ENCODE peak calls at places on chromosomes 12 and 14, in nine cellular contexts. One of them, this sample, is unnamed.

GRCh38 chr12:2664721-2665577 is 129.8 kb upstream of the FKBP4 start:
- DNase-seq in neural crest cell: no peak
- DNase-seq in LoVo: no peak
- DNase-seq in stimulated activated naive CD8-positive, alpha-beta T cell treated with anti-CD3 and anti-CD28 coated beads, Interleukin-15, amount 100 ng/mL, for 72 hours: no peak
- DNase-seq in EH: no peak
- DNase-seq in stimulated activated CD4-positive, alpha-beta T cell treated with anti-CD3 and anti-CD28 coated beads, Interleukin-1b, Interleukin-23, amount 100 ng/mL, for 1 hour: no peak
- DNase-seq in GM04504: no peak
- DNase-seq in Right ventricle myocardium inferior: no peak
- DNase-seq in BE2C: no peak
- DNase-seq in this sample: no peak

GRCh38 chr12:124422142-124422569 is 127.3 kb downstream of the RFLNA start:
- DNase-seq in neural crest cell: no peak
- DNase-seq in LoVo: peak
- DNase-seq in stimulated activated naive CD8-positive, alpha-beta T cell treated with anti-CD3 and anti-CD28 coated beads, Interleukin-15, amount 100 ng/mL, for 72 hours: no peak
- DNase-seq in EH: no peak
- DNase-seq in stimulated activated CD4-positive, alpha-beta T cell treated with anti-CD3 and anti-CD28 coated beads, Interleukin-1b, Interleukin-23, amount 100 ng/mL, for 1 hour: no peak
- DNase-seq in GM04504: no peak
- DNase-seq in Right ventricle myocardium inferior: no peak
- DNase-seq in BE2C: no peak
- DNase-seq in this sample: no peak

GRCh38 chr14:77026930-77027537 is 1.5 kb downstream of the IRF2BPL start:
- DNase-seq in neural crest cell: peak
- DNase-seq in LoVo: peak
- DNase-seq in stimulated activated naive CD8-positive, alpha-beta T cell treated with anti-CD3 and anti-CD28 coated beads, Interleukin-15, amount 100 ng/mL, for 72 hours: peak
- DNase-seq in EH: peak
- DNase-seq in stimulated activated CD4-positive, alpha-beta T cell treated with anti-CD3 and anti-CD28 coated beads, Interleukin-1b, Interleukin-23, amount 100 ng/mL, for 1 hour: no peak
- DNase-seq in GM04504: no peak
- DNase-seq in Right ventricle myocardium inferior: peak
- DNase-seq in BE2C: peak
- DNase-seq in this sample: no peak

GRCh38 chr14:104797112-104798044 is 1.8 kb upstream of the AKT1 start:
- DNase-seq in neural crest cell: no peak
- DNase-seq in LoVo: no peak
- DNase-seq in stimulated activated naive CD8-positive, alpha-beta T cell treated with anti-CD3 and anti-CD28 coated beads, Interleukin-15, amount 100 ng/mL, for 72 hours: no peak
- DNase-seq in EH: no peak
- DNase-seq in stimulated activated CD4-positive, alpha-beta T cell treated with anti-CD3 and anti-CD28 coated beads, Interleukin-1b, Interleukin-23, amount 100 ng/mL, for 1 hour: no peak
- DNase-seq in GM04504: no peak
- DNase-seq in Right ventricle myocardium inferior: peak
- DNase-seq in BE2C: peak
- DNase-seq in this sample: no peak

GRCh38 chr14:95683793-95684192 is 2.4 kb upstream of the TCL1B start:
- DNase-seq in neural crest cell: no peak
- DNase-seq in LoVo: no peak
- DNase-seq in stimulated activated naive CD8-positive, alpha-beta T cell treated with anti-CD3 and anti-CD28 coated beads, Interleukin-15, amount 100 ng/mL, for 72 hours: peak
- DNase-seq in EH: peak
- DNase-seq in stimulated activated CD4-positive, alpha-beta T cell treated with anti-CD3 and anti-CD28 coated beads, Interleukin-1b, Interleukin-23, amount 100 ng/mL, for 1 hour: no peak
- DNase-seq in GM04504: no peak
- DNase-seq in Right ventricle myocardium inferior: no peak
- DNase-seq in BE2C: no peak
- DNase-seq in this sample: no peak

GRCh38 chr12:50505386-50505827 is 622 bp downstream of the DIP2B start:
- DNase-seq in neural crest cell: no peak
- DNase-seq in LoVo: no peak
- DNase-seq in stimulated activated naive CD8-positive, alpha-beta T cell treated with anti-CD3 and anti-CD28 coated beads, Interleukin-15, amount 100 ng/mL, for 72 hours: no peak
- DNase-seq in EH: peak
- DNase-seq in stimulated activated CD4-positive, alpha-beta T cell treated with anti-CD3 and anti-CD28 coated beads, Interleukin-1b, Interleukin-23, amount 100 ng/mL, for 1 hour: no peak
- DNase-seq in GM04504: no peak
- DNase-seq in Right ventricle myocardium inferior: no peak
- DNase-seq in BE2C: peak
- DNase-seq in this sample: no peak

GRCh38 chr14:68110989-68111704 is 291.6 kb downstream of the RAD51B start:
- DNase-seq in neural crest cell: no peak
- DNase-seq in LoVo: no peak
- DNase-seq in stimulated activated naive CD8-positive, alpha-beta T cell treated with anti-CD3 and anti-CD28 coated beads, Interleukin-15, amount 100 ng/mL, for 72 hours: no peak
- DNase-seq in EH: no peak
- DNase-seq in stimulated activated CD4-positive, alpha-beta T cell treated with anti-CD3 and anti-CD28 coated beads, Interleukin-1b, Interleukin-23, amount 100 ng/mL, for 1 hour: no peak
- DNase-seq in GM04504: no peak
- DNase-seq in Right ventricle myocardium inferior: no peak
- DNase-seq in BE2C: no peak
- DNase-seq in this sample: no peak

GRCh38 chr14:59543873-59544272 is 32.7 kb downstream of the CCDC175 start:
- DNase-seq in neural crest cell: no peak
- DNase-seq in LoVo: no peak
- DNase-seq in stimulated activated naive CD8-positive, alpha-beta T cell treated with anti-CD3 and anti-CD28 coated beads, Interleukin-15, amount 100 ng/mL, for 72 hours: no peak
- DNase-seq in EH: no peak
- DNase-seq in stimulated activated CD4-positive, alpha-beta T cell treated with anti-CD3 and anti-CD28 coated beads, Interleukin-1b, Interleukin-23, amount 100 ng/mL, for 1 hour: no peak
- DNase-seq in GM04504: no peak
- DNase-seq in Right ventricle myocardium inferior: no peak
- DNase-seq in BE2C: no peak
- DNase-seq in this sample: no peak

GRCh38 chr14:102690509-102691286 is 86.6 kb upstream of the TRAF3 start:
- DNase-seq in neural crest cell: no peak
- DNase-seq in LoVo: no peak
- DNase-seq in stimulated activated naive CD8-positive, alpha-beta T cell treated with anti-CD3 and anti-CD28 coated beads, Interleukin-15, amount 100 ng/mL, for 72 hours: no peak
- DNase-seq in EH: no peak
- DNase-seq in stimulated activated CD4-positive, alpha-beta T cell treated with anti-CD3 and anti-CD28 coated beads, Interleukin-1b, Interleukin-23, amount 100 ng/mL, for 1 hour: no peak
- DNase-seq in GM04504: no peak
- DNase-seq in Right ventricle myocardium inferior: no peak
- DNase-seq in BE2C: no peak
- DNase-seq in this sample: no peak

GRCh38 chr12:124026755-124027745 is 54.0 kb downstream of the ZNF664 start:
- DNase-seq in neural crest cell: no peak
- DNase-seq in LoVo: no peak
- DNase-seq in stimulated activated naive CD8-positive, alpha-beta T cell treated with anti-CD3 and anti-CD28 coated beads, Interleukin-15, amount 100 ng/mL, for 72 hours: no peak
- DNase-seq in EH: peak
- DNase-seq in stimulated activated CD4-positive, alpha-beta T cell treated with anti-CD3 and anti-CD28 coated beads, Interleukin-1b, Interleukin-23, amount 100 ng/mL, for 1 hour: no peak
- DNase-seq in GM04504: no peak
- DNase-seq in Right ventricle myocardium inferior: no peak
- DNase-seq in BE2C: no peak
- DNase-seq in this sample: no peak

GRCh38 chr12:55842681-55843429 is at the start of gene MMP19:
- DNase-seq in neural crest cell: no peak
- DNase-seq in LoVo: peak
- DNase-seq in stimulated activated naive CD8-positive, alpha-beta T cell treated with anti-CD3 and anti-CD28 coated beads, Interleukin-15, amount 100 ng/mL, for 72 hours: no peak
- DNase-seq in EH: peak
- DNase-seq in stimulated activated CD4-positive, alpha-beta T cell treated with anti-CD3 and anti-CD28 coated beads, Interleukin-1b, Interleukin-23, amount 100 ng/mL, for 1 hour: no peak
- DNase-seq in GM04504: no peak
- DNase-seq in Right ventricle myocardium inferior: no peak
- DNase-seq in BE2C: no peak
- DNase-seq in this sample: no peak

GRCh38 chr12:20264608-20265114 is 103.7 kb upstream of the PDE3A start:
- DNase-seq in neural crest cell: no peak
- DNase-seq in LoVo: no peak
- DNase-seq in stimulated activated naive CD8-positive, alpha-beta T cell treated with anti-CD3 and anti-CD28 coated beads, Interleukin-15, amount 100 ng/mL, for 72 hours: no peak
- DNase-seq in EH: peak
- DNase-seq in stimulated activated CD4-positive, alpha-beta T cell treated with anti-CD3 and anti-CD28 coated beads, Interleukin-1b, Interleukin-23, amount 100 ng/mL, for 1 hour: no peak
- DNase-seq in GM04504: no peak
- DNase-seq in Right ventricle myocardium inferior: no peak
- DNase-seq in BE2C: peak
- DNase-seq in this sample: no peak

GRCh38 chr14:93686313-93686712 is 102.0 kb downstream of the PRIMA1 start:
- DNase-seq in neural crest cell: no peak
- DNase-seq in LoVo: no peak
- DNase-seq in stimulated activated naive CD8-positive, alpha-beta T cell treated with anti-CD3 and anti-CD28 coated beads, Interleukin-15, amount 100 ng/mL, for 72 hours: no peak
- DNase-seq in EH: no peak
- DNase-seq in stimulated activated CD4-positive, alpha-beta T cell treated with anti-CD3 and anti-CD28 coated beads, Interleukin-1b, Interleukin-23, amount 100 ng/mL, for 1 hour: no peak
- DNase-seq in GM04504: no peak
- DNase-seq in Right ventricle myocardium inferior: no peak
- DNase-seq in BE2C: no peak
- DNase-seq in this sample: no peak

GRCh38 chr12:114671664-114672476 is 12.1 kb downstream of the TBX3 start:
- DNase-seq in neural crest cell: no peak
- DNase-seq in LoVo: no peak
- DNase-seq in stimulated activated naive CD8-positive, alpha-beta T cell treated with anti-CD3 and anti-CD28 coated beads, Interleukin-15, amount 100 ng/mL, for 72 hours: no peak
- DNase-seq in EH: peak
- DNase-seq in stimulated activated CD4-positive, alpha-beta T cell treated with anti-CD3 and anti-CD28 coated beads, Interleukin-1b, Interleukin-23, amount 100 ng/mL, for 1 hour: no peak
- DNase-seq in GM04504: no peak
- DNase-seq in Right ventricle myocardium inferior: no peak
- DNase-seq in BE2C: peak
- DNase-seq in this sample: no peak

GRCh38 chr12:118715647-118716046 is 265.7 kb upstream of the SRRM4 start:
- DNase-seq in neural crest cell: no peak
- DNase-seq in LoVo: no peak
- DNase-seq in stimulated activated naive CD8-positive, alpha-beta T cell treated with anti-CD3 and anti-CD28 coated beads, Interleukin-15, amount 100 ng/mL, for 72 hours: no peak
- DNase-seq in EH: no peak
- DNase-seq in stimulated activated CD4-positive, alpha-beta T cell treated with anti-CD3 and anti-CD28 coated beads, Interleukin-1b, Interleukin-23, amount 100 ng/mL, for 1 hour: no peak
- DNase-seq in GM04504: no peak
- DNase-seq in Right ventricle myocardium inferior: no peak
- DNase-seq in BE2C: no peak
- DNase-seq in this sample: no peak